ENCODE peak calls at places on chromosome 2, in nine cellular contexts. Q is upper lobe of left lung; K is stimulated activated CD8-positive, alpha-beta memory T cell treated with anti-CD3 and anti-CD28 coated beads, Interleukin-4, amount 100 ng/mL, for 1 hour; F is GM06990; H is aorta; Z is PC-9; G is amniotic epithelial cell; T is ureter; V is AG09309. D is an unnamed sample.

GRCh38 chr2:98350411-98350810 is 4.2 kb downstream of the CNGA3 start:
- DNase-seq in Q (no peak), K (no peak), F (no peak), H (no peak), Z (no peak), G (no peak), T (no peak), V (no peak), D (no peak)

GRCh38 chr2:70703900-70704549 is 64.0 kb downstream of the ADD2 start:
- DNase-seq in Q (no peak), K (no peak), F (no peak), H (no peak), Z (no peak), G (peak; percentile 12), T (no peak), V (no peak), D (no peak)

GRCh38 chr2:221075203-221075602 is 496.9 kb downstream of the EPHA4 start:
- DNase-seq in Q (no peak), K (no peak), F (no peak), H (no peak), Z (no peak), G (peak; percentile 21), T (no peak), V (no peak), D (peak; percentile 56)

GRCh38 chr2:185074156-185074555 is 475.8 kb downstream of the ZNF804A start:
- DNase-seq in Q (no peak), K (no peak), F (no peak), H (no peak), Z (no peak), G (no peak), T (no peak), V (no peak), D (no peak)

GRCh38 chr2:106160786-106161261 is 33.3 kb downstream of the UXS1 start:
- DNase-seq in Q (no peak), K (no peak), F (no peak), H (no peak), Z (no peak), G (no peak), T (no peak), V (no peak), D (no peak)

GRCh38 chr2:147030966-147031760 is 813.7 kb upstream of the ACVR2A start:
- DNase-seq in Q (no peak), K (no peak), F (no peak), H (no peak), Z (peak; percentile 36), G (peak; percentile 77), T (no peak), V (no peak), D (peak; percentile 86)

GRCh38 chr2:57497489-57498096 is 549.0 kb upstream of the VRK2 start:
- DNase-seq in Q (no peak), K (no peak), F (peak; percentile 1), H (no peak), Z (no peak), G (peak; percentile 60), T (no peak), V (peak; percentile 10), D (peak; percentile 59)

GRCh38 chr2:111898703-111899514 is 502 bp downstream of the MERTK start:
- DNase-seq in Q (no peak), K (no peak), F (peak; percentile 25), H (peak; percentile 85), Z (no peak), G (no peak), T (peak; percentile 53), V (no peak), D (peak; percentile 14)

GRCh38 chr2:105150231-105150630 is 91.3 kb upstream of the GPR45 start:
- DNase-seq in Q (no peak), K (no peak), F (no peak), H (no peak), Z (no peak), G (no peak), T (no peak), V (no peak), D (no peak)

GRCh38 chr2:32262105-32262504 is 2.6 kb downstream of the NLRC4 start:
- DNase-seq in Q (no peak), K (no peak), F (no peak), H (no peak), Z (no peak), G (no peak), T (no peak), V (no peak), D (no peak)

GRCh38 chr2:226580403-226580802 is 219.2 kb downstream of the IRS1 start:
- DNase-seq in Q (no peak), K (no peak), F (no peak), H (no peak), Z (no peak), G (no peak), T (no peak), V (no peak), D (no peak)

GRCh38 chr2:168434164-168434563 is 21.9 kb upstream of the CERS6 start:
- DNase-seq in Q (no peak), K (no peak), F (no peak), H (no peak), Z (no peak), G (no peak), T (no peak), V (no peak), D (no peak)

GRCh38 chr2:199819746-199820145 is 31.2 kb downstream of the FTCDNL1 start:
- DNase-seq in Q (no peak), K (no peak), F (no peak), H (no peak), Z (no peak), G (peak; percentile 13), T (no peak), V (no peak), D (no peak)

GRCh38 chr2:197461073-197461472 is 7.7 kb downstream of the COQ10B start:
- DNase-seq in Q (no peak), K (no peak), F (no peak), H (no peak), Z (peak; percentile 69), G (peak; percentile 10), T (no peak), V (no peak), D (peak; percentile 34)

GRCh38 chr2:26934335-26934724 is 36.1 kb upstream of the MAPRE3 start:
- DNase-seq in Q (no peak), K (no peak), F (no peak), H (peak; percentile 59), Z (no peak), G (no peak), T (no peak), V (no peak), D (no peak)

GRCh38 chr2:20666364-20667150 is at the start of gene GDF7:
- DNase-seq in Q (peak; percentile 88), K (no peak), F (no peak), H (peak; percentile 96), Z (no peak), G (no peak), T (peak; percentile 84), V (no peak), D (no peak)

D was measured in fibroblast of lung.